ENCODE peak calls at places on chromosomes 3 and 15, in nine cellular contexts. One of them, this sample, is unnamed.

GRCh38 chr3:80983753-80984152 is 777.7 kb downstream of the GBE1 start:
- DNase-seq in sigmoid colon: no peak
- DNase-seq in A549: no peak
- DNase-seq in ovary: no peak
- DNase-seq in transverse colon: no peak
- DNase-seq in adrenal gland: no peak
- DNase-seq in stomach: no peak
- DNase-seq in upper lobe of left lung: no peak
- DNase-seq in gastrocnemius medialis: no peak
- DNase-seq in this sample: no peak

GRCh38 chr3:174341014-174341413 is 518.1 kb upstream of the NAALADL2 start:
- DNase-seq in A549: no peak
- DNase-seq in gastrocnemius medialis: no peak
- DNase-seq in ovary: no peak
- DNase-seq in transverse colon: no peak
- DNase-seq in sigmoid colon: no peak
- DNase-seq in adrenal gland: no peak
- DNase-seq in upper lobe of left lung: no peak
- DNase-seq in stomach: no peak
- DNase-seq in this sample: no peak

GRCh38 chr3:152595975-152596832 is 238.7 kb upstream of the P2RY1 start:
- DNase-seq in stomach: peak
- DNase-seq in ovary: peak
- DNase-seq in sigmoid colon: peak
- DNase-seq in gastrocnemius medialis: no peak
- DNase-seq in A549: no peak
- DNase-seq in transverse colon: peak
- DNase-seq in adrenal gland: peak
- DNase-seq in upper lobe of left lung: no peak
- DNase-seq in this sample: no peak

GRCh38 chr3:101850327-101851048 is 1.2 kb downstream of the NFKBIZ start:
- DNase-seq in stomach: no peak
- DNase-seq in sigmoid colon: no peak
- DNase-seq in A549: no peak
- DNase-seq in adrenal gland: no peak
- DNase-seq in ovary: no peak
- DNase-seq in transverse colon: no peak
- DNase-seq in upper lobe of left lung: no peak
- DNase-seq in gastrocnemius medialis: no peak
- DNase-seq in this sample: no peak

GRCh38 chr3:185728630-185729334 is 96.1 kb downstream of the IGF2BP2 start:
- DNase-seq in ovary: no peak
- DNase-seq in A549: peak
- DNase-seq in upper lobe of left lung: no peak
- DNase-seq in gastrocnemius medialis: no peak
- DNase-seq in stomach: no peak
- DNase-seq in transverse colon: no peak
- DNase-seq in adrenal gland: no peak
- DNase-seq in sigmoid colon: no peak
- DNase-seq in this sample: no peak

GRCh38 chr3:66480666-66481065 is 20.2 kb downstream of the LRIG1 start:
- DNase-seq in sigmoid colon: no peak
- DNase-seq in gastrocnemius medialis: no peak
- DNase-seq in stomach: no peak
- DNase-seq in upper lobe of left lung: no peak
- DNase-seq in adrenal gland: no peak
- DNase-seq in A549: no peak
- DNase-seq in ovary: no peak
- DNase-seq in transverse colon: no peak
- DNase-seq in this sample: no peak

GRCh38 chr15:43243246-43243645 is 22.4 kb upstream of the EPB42 start:
- DNase-seq in upper lobe of left lung: no peak
- DNase-seq in ovary: no peak
- DNase-seq in stomach: no peak
- DNase-seq in A549: no peak
- DNase-seq in adrenal gland: no peak
- DNase-seq in transverse colon: no peak
- DNase-seq in gastrocnemius medialis: no peak
- DNase-seq in sigmoid colon: no peak
- DNase-seq in this sample: no peak

GRCh38 chr15:19987389-19988048 is 554.1 kb downstream of the GOLGA6L6 start:
- DNase-seq in gastrocnemius medialis: no peak
- DNase-seq in upper lobe of left lung: peak
- DNase-seq in adrenal gland: no peak
- DNase-seq in stomach: no peak
- DNase-seq in A549: no peak
- DNase-seq in ovary: no peak
- DNase-seq in sigmoid colon: no peak
- DNase-seq in transverse colon: no peak
- DNase-seq in this sample: no peak

DNA sequence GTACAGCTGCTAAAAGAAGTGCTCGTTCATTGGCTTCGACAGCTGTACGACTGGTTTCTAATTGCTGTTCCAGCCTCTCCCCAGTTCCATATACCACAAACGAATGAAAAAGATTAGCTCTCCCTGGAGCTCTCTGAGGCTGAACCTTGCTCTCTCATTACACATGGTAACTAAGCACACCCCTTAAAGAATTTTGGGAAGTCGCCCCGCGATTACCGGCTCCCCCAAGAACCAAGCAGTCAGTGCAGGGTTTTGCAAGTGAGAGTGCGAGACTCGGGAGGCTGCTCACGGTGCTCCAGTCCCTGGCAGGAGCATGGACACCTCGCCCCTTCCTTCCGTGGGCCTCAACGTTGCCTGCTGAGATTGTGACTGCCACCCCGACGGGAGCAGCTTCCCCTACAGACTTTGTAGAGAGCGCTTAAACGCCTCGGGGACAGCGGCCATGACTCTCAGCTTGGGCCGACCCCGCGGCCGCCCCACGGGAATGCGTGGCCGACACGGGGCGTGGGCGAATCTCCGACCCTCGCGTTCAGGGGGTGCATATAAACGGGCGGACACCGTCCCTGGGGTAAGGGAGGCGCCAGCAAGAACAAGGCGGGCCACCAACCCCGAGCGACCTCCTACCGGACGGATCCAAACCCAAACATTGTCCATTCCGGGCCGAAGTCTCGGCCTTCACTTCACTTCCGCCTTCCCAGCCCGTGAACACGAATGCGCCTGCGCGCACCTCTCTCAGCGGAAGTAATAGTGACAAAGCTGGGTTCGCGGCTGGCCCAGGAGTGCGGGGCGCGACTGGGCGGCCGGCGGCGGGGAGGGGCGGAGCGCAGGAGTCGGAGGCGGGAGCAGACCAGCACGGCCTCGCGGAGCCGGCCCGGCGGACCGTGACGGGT is at the start of gene ATP2C1:
- DNase-seq in ovary: peak
- DNase-seq in A549: peak
- DNase-seq in gastrocnemius medialis: peak
- DNase-seq in adrenal gland: peak
- DNase-seq in sigmoid colon: peak
- DNase-seq in upper lobe of left lung: peak
- DNase-seq in stomach: peak
- DNase-seq in transverse colon: peak
- DNase-seq in this sample: peak
- TF ChIP-seq POLR2A in ovary: peak
- TF ChIP-seq POLR2A in A549: peak
- TF ChIP-seq POLR2A in gastrocnemius medialis: peak
- TF ChIP-seq POLR2A in adrenal gland: peak
- TF ChIP-seq POLR2A in sigmoid colon: peak
- TF ChIP-seq POLR2A in upper lobe of left lung: peak
- TF ChIP-seq POLR2A in stomach: no peak
- TF ChIP-seq POLR2A in transverse colon: peak
- TF ChIP-seq POLR2A in this sample: peak

GRCh38 chr15:52527898-52528464 is 699 bp downstream of the MYO5A start:
- DNase-seq in ovary: peak
- DNase-seq in transverse colon: peak
- DNase-seq in adrenal gland: peak
- DNase-seq in gastrocnemius medialis: no peak
- DNase-seq in sigmoid colon: peak
- DNase-seq in upper lobe of left lung: no peak
- DNase-seq in A549: peak
- DNase-seq in stomach: peak
- DNase-seq in this sample: peak

GRCh38 chr15:52527196-52527897 is 1.3 kb downstream of the MYO5A start:
- DNase-seq in transverse colon: no peak
- DNase-seq in upper lobe of left lung: no peak
- DNase-seq in A549: no peak
- DNase-seq in gastrocnemius medialis: no peak
- DNase-seq in sigmoid colon: no peak
- DNase-seq in stomach: no peak
- DNase-seq in adrenal gland: no peak
- DNase-seq in ovary: no peak
- DNase-seq in this sample: no peak

GRCh38 chr15:52529289-52529929 is 729 bp upstream of the MYO5A start:
- DNase-seq in ovary: no peak
- DNase-seq in upper lobe of left lung: no peak
- DNase-seq in sigmoid colon: no peak
- DNase-seq in gastrocnemius medialis: no peak
- DNase-seq in adrenal gland: peak
- DNase-seq in stomach: no peak
- DNase-seq in transverse colon: peak
- DNase-seq in A549: peak
- DNase-seq in this sample: peak

GRCh38 chr15:52529940-52530339 is 1.3 kb upstream of the MYO5A start:
- DNase-seq in sigmoid colon: no peak
- DNase-seq in adrenal gland: no peak
- DNase-seq in gastrocnemius medialis: no peak
- DNase-seq in transverse colon: no peak
- DNase-seq in stomach: no peak
- DNase-seq in A549: no peak
- DNase-seq in ovary: no peak
- DNase-seq in upper lobe of left lung: no peak
- DNase-seq in this sample: no peak

DNA sequence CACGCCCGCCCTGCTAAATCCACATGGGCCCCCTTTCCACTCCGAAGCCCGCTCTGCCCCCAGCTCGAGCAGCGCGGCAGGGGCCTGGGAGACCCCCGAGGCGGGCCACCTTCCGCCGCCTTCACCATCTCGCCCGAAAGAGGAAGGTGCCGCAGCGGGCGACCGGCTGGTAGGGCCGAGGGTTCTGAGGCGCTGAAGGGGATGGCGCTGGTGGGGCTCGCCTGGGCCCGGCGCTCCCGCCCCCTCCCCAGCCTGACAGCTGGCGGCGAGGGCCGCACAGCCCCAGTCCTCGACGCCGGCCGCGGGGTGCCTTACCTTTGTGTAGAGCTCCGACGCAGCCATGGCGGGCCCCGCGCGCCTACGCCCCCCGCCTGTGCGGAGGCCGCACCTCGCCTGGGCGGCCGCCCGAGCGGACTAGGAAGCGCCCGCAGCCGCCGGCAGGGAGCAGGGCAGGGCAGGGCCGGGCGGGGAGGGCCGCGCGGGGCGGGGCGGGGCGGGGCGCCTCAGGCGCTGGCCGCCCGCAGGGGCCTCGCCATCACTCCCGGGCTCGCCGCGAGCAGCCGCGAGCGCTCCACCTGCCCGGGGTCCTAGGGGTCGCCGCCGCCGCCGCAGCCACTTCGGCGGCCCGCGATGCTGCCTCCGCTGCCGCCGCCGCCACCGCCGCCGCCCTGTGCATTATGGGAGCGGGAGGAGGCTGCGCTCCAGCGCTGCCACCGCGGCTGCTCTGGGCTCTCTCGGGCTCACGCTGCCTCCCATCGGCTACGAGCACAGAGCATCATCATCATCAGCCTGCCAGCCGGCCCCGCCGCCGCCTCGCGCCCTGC is at the start of gene MYO5A:
- DNase-seq in stomach: peak
- DNase-seq in transverse colon: peak
- DNase-seq in adrenal gland: peak
- DNase-seq in ovary: peak
- DNase-seq in sigmoid colon: peak
- DNase-seq in upper lobe of left lung: peak
- DNase-seq in A549: peak
- DNase-seq in gastrocnemius medialis: peak
- DNase-seq in this sample: peak
- TF ChIP-seq POLR2A in stomach: no peak
- TF ChIP-seq POLR2A in transverse colon: peak
- TF ChIP-seq POLR2A in adrenal gland: peak
- TF ChIP-seq POLR2A in ovary: no peak
- TF ChIP-seq POLR2A in sigmoid colon: no peak
- TF ChIP-seq POLR2A in upper lobe of left lung: peak
- TF ChIP-seq POLR2A in A549: peak
- TF ChIP-seq POLR2A in gastrocnemius medialis: peak
- TF ChIP-seq POLR2A in this sample: no peak

GRCh38 chr3:52254608-52255007 is 9.0 kb downstream of the PPM1M start:
- DNase-seq in A549: no peak
- DNase-seq in upper lobe of left lung: no peak
- DNase-seq in transverse colon: no peak
- DNase-seq in sigmoid colon: no peak
- DNase-seq in adrenal gland: peak
- DNase-seq in gastrocnemius medialis: no peak
- DNase-seq in ovary: no peak
- DNase-seq in stomach: no peak
- DNase-seq in this sample: peak

GRCh38 chr3:52259035-52259434 is 13.5 kb downstream of the PPM1M start:
- DNase-seq in stomach: no peak
- DNase-seq in upper lobe of left lung: no peak
- DNase-seq in gastrocnemius medialis: no peak
- DNase-seq in A549: no peak
- DNase-seq in transverse colon: no peak
- DNase-seq in adrenal gland: no peak
- DNase-seq in ovary: no peak
- DNase-seq in sigmoid colon: no peak
- DNase-seq in this sample: no peak

GRCh38 chr3:52259448-52259847 is 13.9 kb downstream of the PPM1M start:
- DNase-seq in stomach: no peak
- DNase-seq in ovary: no peak
- DNase-seq in gastrocnemius medialis: no peak
- DNase-seq in adrenal gland: no peak
- DNase-seq in sigmoid colon: no peak
- DNase-seq in A549: no peak
- DNase-seq in upper lobe of left lung: no peak
- DNase-seq in transverse colon: no peak
- DNase-seq in this sample: no peak

GRCh38 chr3:52257911-52258310 is 12.4 kb downstream of the PPM1M start:
- DNase-seq in adrenal gland: no peak
- DNase-seq in gastrocnemius medialis: no peak
- DNase-seq in transverse colon: no peak
- DNase-seq in sigmoid colon: no peak
- DNase-seq in A549: no peak
- DNase-seq in stomach: no peak
- DNase-seq in ovary: no peak
- DNase-seq in upper lobe of left lung: no peak
- DNase-seq in this sample: no peak

GRCh38 chr3:52256622-52257021 is 11.1 kb downstream of the PPM1M start:
- DNase-seq in sigmoid colon: no peak
- DNase-seq in gastrocnemius medialis: no peak
- DNase-seq in adrenal gland: peak
- DNase-seq in ovary: no peak
- DNase-seq in stomach: no peak
- DNase-seq in upper lobe of left lung: no peak
- DNase-seq in transverse colon: no peak
- DNase-seq in A549: no peak
- DNase-seq in this sample: no peak
- TF ChIP-seq POLR2A in sigmoid colon: no peak
- TF ChIP-seq POLR2A in gastrocnemius medialis: no peak
- TF ChIP-seq POLR2A in adrenal gland: no peak
- TF ChIP-seq POLR2A in ovary: no peak
- TF ChIP-seq POLR2A in stomach: no peak
- TF ChIP-seq POLR2A in upper lobe of left lung: no peak
- TF ChIP-seq POLR2A in transverse colon: no peak
- TF ChIP-seq POLR2A in A549: no peak
- TF ChIP-seq POLR2A in this sample: no peak

GRCh38 chr3:50676031-50676705 is 1.4 kb downstream of the DOCK3 start:
- DNase-seq in transverse colon: no peak
- DNase-seq in adrenal gland: no peak
- DNase-seq in gastrocnemius medialis: no peak
- DNase-seq in upper lobe of left lung: no peak
- DNase-seq in A549: no peak
- DNase-seq in stomach: no peak
- DNase-seq in sigmoid colon: no peak
- DNase-seq in ovary: no peak
- DNase-seq in this sample: no peak

GRCh38 chr3:50673937-50674336 is 790 bp upstream of the DOCK3 start:
- DNase-seq in upper lobe of left lung: no peak
- DNase-seq in stomach: no peak
- DNase-seq in transverse colon: no peak
- DNase-seq in adrenal gland: no peak
- DNase-seq in A549: no peak
- DNase-seq in ovary: no peak
- DNase-seq in sigmoid colon: no peak
- DNase-seq in gastrocnemius medialis: no peak
- DNase-seq in this sample: no peak

GRCh38 chr3:50672656-50673055 is 2.1 kb upstream of the DOCK3 start:
- DNase-seq in sigmoid colon: no peak
- DNase-seq in gastrocnemius medialis: no peak
- DNase-seq in stomach: no peak
- DNase-seq in upper lobe of left lung: no peak
- DNase-seq in A549: no peak
- DNase-seq in adrenal gland: no peak
- DNase-seq in transverse colon: no peak
- DNase-seq in ovary: no peak
- DNase-seq in this sample: no peak

GRCh38 chr3:50675179-50676030 is 678 bp downstream of the DOCK3 start:
- DNase-seq in A549: no peak
- DNase-seq in stomach: no peak
- DNase-seq in ovary: peak
- DNase-seq in adrenal gland: peak
- DNase-seq in transverse colon: peak
- DNase-seq in upper lobe of left lung: peak
- DNase-seq in gastrocnemius medialis: no peak
- DNase-seq in sigmoid colon: peak
- DNase-seq in this sample: peak

DNA sequence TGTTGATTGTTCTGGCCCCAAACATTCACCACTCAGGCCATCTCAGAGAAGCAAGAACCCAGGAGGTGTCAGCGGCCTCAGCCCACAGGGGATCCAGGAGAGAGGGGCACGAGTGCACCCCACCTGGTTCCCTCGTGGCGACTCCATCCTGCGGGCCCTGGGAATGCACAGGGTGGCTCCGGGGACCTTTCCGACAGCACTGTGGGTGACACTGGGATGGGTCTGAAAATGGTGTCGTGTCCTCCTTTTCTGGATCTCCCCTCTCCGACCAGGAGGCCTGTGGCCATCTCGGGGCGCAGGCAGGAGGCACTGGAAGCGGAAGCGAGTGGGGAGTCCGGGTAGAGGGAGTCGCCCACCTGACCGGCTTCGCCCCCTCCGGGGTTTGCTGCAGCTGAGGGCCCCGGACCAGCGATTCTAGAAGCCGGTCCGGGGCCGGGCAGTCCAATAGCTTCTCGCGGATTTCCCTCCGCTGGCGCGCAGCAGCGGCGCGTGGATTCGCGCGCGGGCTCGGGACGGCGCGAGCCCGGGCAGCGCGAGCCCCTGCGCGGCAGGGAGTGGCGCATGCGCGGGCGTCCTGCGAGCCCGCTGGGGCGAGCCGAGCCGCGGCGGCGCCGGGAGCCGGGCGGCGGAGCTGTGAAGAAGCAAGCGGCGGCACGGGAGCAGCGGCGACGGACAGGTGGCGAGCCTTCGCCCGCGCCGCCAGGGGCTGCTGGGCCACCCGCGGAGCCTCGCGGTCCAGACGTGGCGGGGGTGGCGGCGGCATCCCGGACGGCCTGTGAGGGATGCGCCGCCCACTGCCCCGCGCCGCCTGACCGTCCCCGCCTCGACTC is at the start of gene DOCK3:
- DNase-seq in gastrocnemius medialis: no peak
- DNase-seq in sigmoid colon: peak
- DNase-seq in A549: no peak
- DNase-seq in stomach: peak
- DNase-seq in ovary: peak
- DNase-seq in transverse colon: peak
- DNase-seq in adrenal gland: peak
- DNase-seq in upper lobe of left lung: peak
- DNase-seq in this sample: peak
- TF ChIP-seq POLR2A in gastrocnemius medialis: peak
- TF ChIP-seq POLR2A in sigmoid colon: no peak
- TF ChIP-seq POLR2A in A549: no peak
- TF ChIP-seq POLR2A in stomach: no peak
- TF ChIP-seq POLR2A in ovary: no peak
- TF ChIP-seq POLR2A in transverse colon: no peak
- TF ChIP-seq POLR2A in adrenal gland: no peak
- TF ChIP-seq POLR2A in upper lobe of left lung: no peak
- TF ChIP-seq POLR2A in this sample: no peak

This sample was measured in spleen.